ENCODE peak calls at places on chromosome 11, in nine cellular contexts. I, K, D, P, F, L, Q, A and N are unnamed samples.

GRCh38 chr11:103949781-103950180 is 86.7 kb upstream of the DDI1 start:
- DNase-seq in I (no peak), K (no peak), D (peak), P (no peak), F (peak), L (no peak), Q (no peak), A (no peak), N (no peak)

GRCh38 chr11:34757026-34757451 is 136.1 kb downstream of the EHF start:
- DNase-seq in I (no peak), K (no peak), D (peak), P (peak), F (peak), L (no peak), Q (no peak), A (no peak), N (no peak)

GRCh38 chr11:129861702-129862107 is 33.7 kb downstream of the NFRKB start:
- DNase-seq in I (peak), K (no peak), D (peak), P (peak), F (peak), L (no peak), Q (peak), A (no peak), N (peak)

GRCh38 chr11:72676874-72677341 is 2.7 kb upstream of the PDE2A start:
- DNase-seq in I (no peak), K (peak), D (peak), P (peak), F (peak), L (peak), Q (peak), A (peak), N (no peak)

GRCh38 chr11:85269109-85269508 is 358.0 kb downstream of the DLG2 start:
- DNase-seq in I (no peak), K (peak), D (no peak), P (no peak), F (no peak), L (no peak), Q (no peak), A (no peak), N (no peak)

GRCh38 chr11:125082611-125083311 is 19.7 kb downstream of the SLC37A2 start:
- DNase-seq in I (peak), K (no peak), D (no peak), P (peak), F (peak), L (no peak), Q (no peak), A (no peak), N (no peak)

GRCh38 chr11:117816151-117816741 is 8.3 kb downstream of the FXYD2 start:
- DNase-seq in I (no peak), K (no peak), D (peak), P (peak), F (peak), L (peak), Q (no peak), A (peak), N (no peak)

GRCh38 chr11:64247729-64248531 is 1.2 kb upstream of the PPP1R14B start:
- DNase-seq in I (no peak), K (no peak), D (no peak), P (no peak), F (no peak), L (peak), Q (peak), A (no peak), N (no peak)

GRCh38 chr11:65430406-65431217 is 8.0 kb downstream of the NEAT1 start:
- DNase-seq in I (no peak), K (no peak), D (peak), P (peak), F (peak), L (no peak), Q (peak), A (no peak), N (no peak)

GRCh38 chr11:27398413-27398780 is 35.4 kb upstream of the CCDC34 start:
- DNase-seq in I (no peak), K (no peak), D (no peak), P (no peak), F (no peak), L (no peak), Q (no peak), A (no peak), N (no peak)

GRCh38 chr11:116697011-116697410 is 75.8 kb downstream of the BUD13 start:
- DNase-seq in I (no peak), K (no peak), D (no peak), P (no peak), F (no peak), L (no peak), Q (no peak), A (no peak), N (no peak)

GRCh38 chr11:8018742-8019631 is 31.9 kb downstream of the EIF3F start:
- DNase-seq in I (peak), K (no peak), D (peak), P (peak), F (peak), L (peak), Q (peak), A (peak), N (peak)

GRCh38 chr11:31512117-31512516 is 2.5 kb downstream of the ELP4 start:
- DNase-seq in I (no peak), K (no peak), D (no peak), P (no peak), F (no peak), L (no peak), Q (no peak), A (no peak), N (no peak)

GRCh38 chr11:6405039-6405667 is 13.7 kb downstream of the APBB1 start:
- DNase-seq in I (no peak), K (no peak), D (no peak), P (no peak), F (no peak), L (no peak), Q (no peak), A (no peak), N (no peak)

GRCh38 chr11:75894036-75894585 is 79.1 kb downstream of the UVRAG start:
- DNase-seq in I (no peak), K (peak), D (no peak), P (no peak), F (no peak), L (no peak), Q (no peak), A (no peak), N (no peak)

GRCh38 chr11:63510360-63511130 is 4.7 kb downstream of the LGALS12 start:
- DNase-seq in I (no peak), K (no peak), D (no peak), P (peak), F (peak), L (no peak), Q (peak), A (peak), N (no peak)

GRCh38 chr11:16982256-16982671 is 31.9 kb downstream of the PLEKHA7 start:
- DNase-seq in I (no peak), K (no peak), D (no peak), P (no peak), F (no peak), L (no peak), Q (peak), A (no peak), N (no peak)

GRCh38 chr11:125410091-125410490 is 86.0 kb downstream of the FEZ1 start:
- DNase-seq in I (no peak), K (no peak), D (no peak), P (peak), F (no peak), L (no peak), Q (no peak), A (no peak), N (no peak)

GRCh38 chr11:133040289-133040893 is 491.9 kb downstream of the OPCML start:
- DNase-seq in I (peak), K (no peak), D (no peak), P (no peak), F (no peak), L (no peak), Q (no peak), A (no peak), N (no peak)

GRCh38 chr11:13669544-13670488 is 1.3 kb downstream of the FAR1 start:
- DNase-seq in I (no peak), K (no peak), D (no peak), P (peak), F (peak), L (no peak), Q (no peak), A (no peak), N (no peak)

GRCh38 chr11:2912498-2912897 is 16.7 kb downstream of the PHLDA2 start:
- DNase-seq in I (peak), K (no peak), D (peak), P (peak), F (peak), L (no peak), Q (no peak), A (no peak), N (no peak)

GRCh38 chr11:40227730-40228129 is 1231.7 kb downstream of the LRRC4C start:
- DNase-seq in I (no peak), K (no peak), D (no peak), P (no peak), F (no peak), L (no peak), Q (no peak), A (no peak), N (no peak)

GRCh38 chr11:125407046-125407445 is 89.0 kb downstream of the FEZ1 start:
- DNase-seq in I (no peak), K (no peak), D (no peak), P (peak), F (no peak), L (no peak), Q (no peak), A (no peak), N (no peak)

GRCh38 chr11:61333638-61334433 is 808 bp downstream of the TKFC start:
- DNase-seq in I (no peak), K (no peak), D (no peak), P (no peak), F (no peak), L (no peak), Q (no peak), A (no peak), N (no peak)

GRCh38 chr11:74011360-74012071 is 2.6 kb upstream of the UCP3 start:
- DNase-seq in I (no peak), K (no peak), D (no peak), P (peak), F (no peak), L (no peak), Q (no peak), A (no peak), N (no peak)

GRCh38 chr11:93498099-93499040 is 44.8 kb downstream of the SMCO4 start:
- DNase-seq in I (peak), K (no peak), D (peak), P (peak), F (peak), L (no peak), Q (no peak), A (no peak), N (no peak)

GRCh38 chr11:46413755-46414465 is 22.3 kb upstream of the CHRM4 start:
- DNase-seq in I (no peak), K (no peak), D (peak), P (no peak), F (no peak), L (no peak), Q (no peak), A (no peak), N (no peak)

GRCh38 chr11:36467913-36468312 is 42.2 kb downstream of the TRAF6 start:
- DNase-seq in I (no peak), K (no peak), D (no peak), P (no peak), F (no peak), L (no peak), Q (no peak), A (no peak), N (no peak)

GRCh38 chr11:36465449-36466163 is 44.5 kb downstream of the TRAF6 start:
- DNase-seq in I (no peak), K (no peak), D (no peak), P (no peak), F (peak), L (no peak), Q (no peak), A (no peak), N (no peak)

GRCh38 chr11:36471577-36471976 is 38.5 kb downstream of the TRAF6 start:
- DNase-seq in I (no peak), K (no peak), D (no peak), P (no peak), F (no peak), L (no peak), Q (no peak), A (no peak), N (no peak)

GRCh38 chr11:36469881-36470802 is 39.9 kb downstream of the TRAF6 start:
- DNase-seq in I (peak), K (no peak), D (no peak), P (peak), F (peak), L (no peak), Q (no peak), A (no peak), N (no peak)

DNA sequence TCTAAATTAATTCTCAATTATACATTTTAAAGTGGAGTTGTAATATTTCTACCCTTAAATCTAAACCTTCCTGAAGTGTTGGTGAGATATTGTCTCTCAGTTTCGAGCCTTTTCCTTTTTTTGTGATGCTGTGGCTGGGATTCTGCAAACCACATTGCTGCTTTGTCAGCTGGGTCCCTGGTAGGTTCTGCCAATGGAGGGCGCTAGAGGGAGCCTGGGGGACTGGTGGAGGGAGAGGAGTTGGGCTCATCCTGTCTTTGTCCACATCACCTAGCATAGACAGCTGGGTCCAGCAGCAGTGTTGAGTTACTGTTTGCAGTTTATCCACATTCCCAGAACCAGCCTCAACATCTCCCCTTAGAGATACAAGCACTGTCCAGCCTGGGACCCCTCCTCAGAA is 41.0 kb downstream of the TRAF6 start:
- DNase-seq in I (no peak), K (no peak), D (peak), P (peak), F (no peak), L (no peak), Q (no peak), A (no peak), N (no peak)
- TF ChIP-seq CTCF in I (peak), K (no peak), D (no peak), P (peak), F (peak), L (peak), Q (no peak), A (no peak), N (peak)

GRCh38 chr11:58594826-58595225 is 16.0 kb downstream of the ZFP91 start:
- DNase-seq in I (no peak), K (no peak), D (no peak), P (no peak), F (no peak), L (no peak), Q (no peak), A (no peak), N (no peak)
- H3K4me3 ChIP-seq in I (no peak), K (no peak), D (no peak), P (no peak), F (no peak), L (no peak), Q (no peak), A (no peak), N (no peak)

DNA sequence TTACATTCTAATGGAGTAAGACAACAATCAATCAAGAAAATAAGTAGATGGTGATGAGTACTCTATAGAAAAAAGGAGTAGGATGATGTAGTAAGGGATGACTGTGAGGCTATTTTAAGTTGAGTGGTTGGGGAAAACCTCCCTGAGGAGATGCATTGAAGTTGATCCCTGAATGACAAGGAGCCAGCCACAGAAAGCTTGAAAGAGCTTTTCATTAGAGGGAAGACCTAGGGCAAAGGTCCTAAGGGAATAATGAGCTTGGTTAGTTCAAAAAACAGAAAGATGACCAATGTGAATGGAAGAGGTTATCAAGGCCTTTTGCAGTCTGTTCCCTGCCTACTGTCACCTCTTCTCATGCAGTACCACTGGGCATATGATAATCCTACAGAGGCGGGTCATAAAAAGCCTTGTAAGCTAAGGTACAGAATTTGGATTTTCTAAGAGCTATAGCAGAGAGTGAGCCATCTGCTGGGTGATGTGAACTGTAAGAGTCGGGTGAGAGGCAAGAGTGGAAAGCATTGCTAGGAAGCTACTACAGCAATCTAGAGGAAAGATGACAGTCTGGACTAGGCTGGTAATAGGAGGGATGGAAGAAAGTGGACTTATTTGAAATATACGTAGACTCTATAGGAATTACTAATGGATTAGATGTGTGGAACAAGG is 3.1 kb downstream of the PPP2R1B start:
- DNase-seq in I (no peak), K (no peak), D (no peak), P (peak), F (peak), L (no peak), Q (no peak), A (no peak), N (no peak)
- TF ChIP-seq CTCF in I (peak), K (no peak), D (no peak), P (peak), F (peak), L (peak), Q (no peak), A (no peak), N (no peak)

GRCh38 chr11:67268684-67269268 is 2.5 kb downstream of the GRK2 start:
- DNase-seq in I (no peak), K (no peak), D (no peak), P (no peak), F (no peak), L (peak), Q (no peak), A (peak), N (no peak)
- H3K4me3 ChIP-seq in I (no peak), K (peak), D (no peak), P (no peak), F (no peak), L (peak), Q (no peak), A (peak), N (no peak)

GRCh38 chr11:102279641-102280170 is 37.6 kb upstream of the BIRC3 start:
- DNase-seq in I (no peak), K (no peak), D (peak), P (peak), F (peak), L (no peak), Q (peak), A (no peak), N (peak)
- TF ChIP-seq CTCF in I (peak), K (no peak), D (no peak), P (peak), F (peak), L (peak), Q (no peak), A (no peak), N (peak)

GRCh38 chr11:96215826-96216225 is 127.2 kb downstream of the MAML2 start:
- DNase-seq in I (no peak), K (no peak), D (no peak), P (no peak), F (no peak), L (no peak), Q (no peak), A (no peak), N (no peak)

GRCh38 chr11:96219981-96220623 is 122.9 kb downstream of the MAML2 start:
- DNase-seq in I (no peak), K (peak), D (peak), P (peak), F (peak), L (no peak), Q (no peak), A (no peak), N (no peak)

GRCh38 chr11:96218901-96219300 is 124.1 kb downstream of the MAML2 start:
- DNase-seq in I (no peak), K (no peak), D (no peak), P (no peak), F (no peak), L (no peak), Q (no peak), A (no peak), N (no peak)

GRCh38 chr11:96217206-96217605 is 125.8 kb downstream of the MAML2 start:
- DNase-seq in I (no peak), K (no peak), D (no peak), P (no peak), F (no peak), L (no peak), Q (no peak), A (no peak), N (no peak)

DNA sequence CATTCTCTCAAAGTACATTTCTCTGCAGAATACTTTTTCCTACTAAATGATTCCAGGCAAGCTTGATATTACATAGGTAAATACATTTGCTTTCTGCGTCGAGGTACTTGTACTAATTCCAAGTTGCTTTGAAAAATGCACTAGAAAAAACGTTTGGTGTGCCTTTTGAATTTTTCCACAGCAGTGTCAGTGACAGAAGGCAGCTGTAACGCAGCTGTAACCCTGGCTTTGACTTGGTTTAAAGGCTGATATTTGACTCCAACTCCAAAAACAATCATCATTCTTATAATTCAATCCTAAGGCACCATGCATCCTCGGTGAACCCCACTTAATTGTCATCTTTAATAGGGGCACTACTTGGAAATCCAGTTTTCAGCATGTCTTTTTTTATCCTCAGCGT is 125.0 kb downstream of the MAML2 start:
- DNase-seq in I (no peak), K (no peak), D (no peak), P (no peak), F (peak), L (no peak), Q (no peak), A (no peak), N (no peak)
- H3K4me3 ChIP-seq in I (no peak), K (no peak), D (no peak), P (no peak), F (no peak), L (no peak), Q (no peak), A (no peak), N (no peak)